ENCODE peak calls at places on chromosomes 12 and 14, in four cellular contexts. D is ovary, C is A549, X is upper lobe of left lung. J is an unnamed sample.

GRCh38 chr14:87457727-87458126 is 535.3 kb downstream of the GALC start:
- DNase-seq in D (no peak), C (no peak), X (no peak), J (no peak)

GRCh38 chr14:52073251-52073650 is 4.4 kb upstream of the NID2 start:
- DNase-seq in D (no peak), C (no peak), X (no peak), J (no peak)

GRCh38 chr14:62599616-62600385 is 445.5 kb downstream of the KCNH5 start:
- DNase-seq in D (no peak), C (no peak), X (no peak), J (no peak)

GRCh38 chr12:23634344-23634743 is 315.1 kb downstream of the SOX5 start:
- DNase-seq in D (no peak), C (no peak), X (no peak), J (no peak)

GRCh38 chr12:109989380-109989779 is 6.8 kb downstream of the GIT2 start:
- DNase-seq in D (no peak), C (no peak), X (no peak), J (no peak)

GRCh38 chr14:61281186-61281676 is at the start of gene TMEM30B:
- DNase-seq in D (no peak), C (no peak), X (peak), J (peak)

GRCh38 chr12:80222261-80222660 is 122.9 kb downstream of the OTOGL start:
- DNase-seq in D (no peak), C (no peak), X (no peak), J (no peak)

GRCh38 chr12:94575024-94575423 is 75.3 kb downstream of the TMCC3 start:
- DNase-seq in D (no peak), C (no peak), X (no peak), J (no peak)

GRCh38 chr14:101193126-101193844 is 289.8 kb upstream of the RTL1 start:
- DNase-seq in D (peak), C (no peak), X (no peak), J (peak)

DNA sequence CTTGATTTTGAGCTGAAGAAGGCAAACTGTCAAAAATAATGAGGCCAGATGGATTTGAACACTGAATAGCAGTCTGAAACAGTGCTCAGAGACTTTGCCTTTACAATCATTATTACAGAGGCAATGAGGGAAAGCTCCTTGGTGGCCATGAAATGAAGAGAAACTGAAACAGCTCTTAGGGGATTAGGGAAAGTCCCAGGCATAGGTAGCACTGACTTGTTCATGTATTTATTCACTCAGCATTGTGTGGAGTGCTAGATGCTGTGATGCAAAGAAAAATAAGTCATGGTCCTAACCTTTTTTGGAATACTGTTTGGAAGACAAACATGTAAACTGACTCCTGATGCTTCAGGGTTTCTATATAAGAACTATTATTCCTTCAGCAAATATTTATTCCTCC is 319.6 kb downstream of the FUT8 start:
- DNase-seq in D (no peak), C (no peak), X (no peak), J (no peak)
- TF ChIP-seq EP300 in D (no peak), C (no peak), X (no peak), J (no peak)

GRCh38 chr14:68140111-68140741 is 320.6 kb downstream of the RAD51B start:
- DNase-seq in D (peak), C (peak), X (no peak), J (peak)
- TF ChIP-seq EP300 in D (peak), C (peak), X (peak), J (peak)

DNA sequence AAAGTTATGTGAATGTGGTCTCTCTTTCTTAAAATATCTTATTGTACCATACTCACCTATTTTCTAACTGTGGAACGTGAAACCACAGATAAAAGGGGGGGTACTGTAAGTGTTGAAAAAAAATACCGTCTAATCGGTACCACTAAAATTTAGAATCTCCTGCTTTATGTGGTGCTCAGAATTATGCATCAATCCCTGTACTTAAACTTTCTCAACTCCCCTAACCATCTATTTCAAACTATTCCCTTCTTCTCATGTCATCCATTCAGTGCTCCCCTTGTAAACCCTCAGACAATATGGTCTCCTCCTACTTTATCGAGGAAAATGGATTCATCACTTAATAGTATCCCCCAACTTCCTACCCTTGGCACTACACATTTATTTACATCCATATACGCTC is 23.7 kb downstream of the DEPDC4 start:
- DNase-seq in D (no peak), C (no peak), X (no peak), J (no peak)
- TF ChIP-seq EP300 in D (no peak), C (no peak), X (no peak), J (no peak)

DNA sequence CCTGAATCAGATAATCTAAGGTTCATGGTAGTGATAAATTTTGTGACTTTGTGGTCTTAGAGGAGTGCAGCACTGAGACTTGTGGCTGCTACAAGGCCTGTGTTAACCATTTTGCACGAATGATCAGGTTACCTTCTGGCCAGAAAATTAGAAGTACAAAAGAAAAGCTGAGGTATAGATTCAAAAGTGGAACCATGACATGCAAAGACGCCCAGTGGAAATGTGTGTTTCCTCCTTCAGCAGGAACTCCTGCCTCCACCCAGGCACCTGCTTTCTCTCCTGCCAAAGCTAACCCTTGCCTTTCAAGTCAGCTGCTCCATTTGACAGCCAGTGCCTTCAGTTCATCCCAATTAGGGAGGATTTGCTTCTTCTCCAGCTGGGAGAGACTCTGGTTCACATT is 10.1 kb downstream of the PDE6H start:
- DNase-seq in D (no peak), C (no peak), X (no peak), J (no peak)
- TF ChIP-seq EP300 in D (no peak), C (no peak), X (no peak), J (no peak)

DNA sequence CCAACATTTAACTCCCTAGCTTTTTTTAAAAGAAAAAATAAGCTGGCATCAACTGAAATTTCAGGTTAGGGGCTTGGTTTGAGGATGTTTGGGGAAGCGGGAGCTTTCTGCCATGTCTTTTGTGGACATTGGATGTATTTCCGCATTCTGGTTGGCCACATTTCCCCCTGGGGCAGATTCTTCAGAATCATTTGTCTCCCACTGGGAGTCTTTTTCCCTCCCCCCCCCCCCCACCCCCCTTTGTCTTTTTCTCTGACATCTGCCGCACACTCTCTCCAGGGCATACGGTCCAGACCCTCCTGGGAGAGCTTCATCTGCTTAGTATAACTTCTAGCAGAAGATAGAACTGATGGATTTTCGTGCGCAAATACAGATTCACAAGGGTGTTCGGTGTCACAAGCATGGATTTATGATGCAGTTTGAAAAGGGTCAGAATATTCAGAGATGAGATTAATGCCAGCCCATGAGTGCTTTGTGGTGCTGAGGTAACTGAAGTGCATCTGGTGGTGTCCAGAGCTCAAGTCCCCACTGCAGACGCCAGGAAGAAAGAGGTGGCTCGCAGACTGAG is 40.2 kb downstream of the ETV6 start:
- DNase-seq in D (no peak), C (no peak), X (no peak), J (no peak)
- TF ChIP-seq EP300 in D (no peak), C (no peak), X (no peak), J (no peak)

GRCh38 chr12:91098942-91099341 is 12.4 kb downstream of the LUM start:
- DNase-seq in D (peak), C (peak), X (no peak), J (no peak)
- TF ChIP-seq EP300 in D (no peak), C (no peak), X (no peak), J (no peak)

GRCh38 chr14:71242237-71242748 is 335.0 kb downstream of the PCNX1 start:
- DNase-seq in D (no peak), C (no peak), X (no peak), J (no peak)
- TF ChIP-seq EP300 in D (no peak), C (no peak), X (no peak), J (no peak)

GRCh38 chr12:111597731-111598636 is 1.1 kb downstream of the ATXN2 start:
- DNase-seq in D (peak), C (peak), X (peak), J (peak)

GRCh38 chr12:111598637-111599458 is at the start of gene ATXN2:
- DNase-seq in D (peak), C (no peak), X (peak), J (peak)

GRCh38 chr12:111596985-111597730 is 2.0 kb downstream of the ATXN2 start:
- DNase-seq in D (peak), C (peak), X (peak), J (peak)

GRCh38 chr12:111600296-111600562 is 1.1 kb upstream of the ATXN2 start:
- DNase-seq in D (no peak), C (no peak), X (no peak), J (no peak)

DNA sequence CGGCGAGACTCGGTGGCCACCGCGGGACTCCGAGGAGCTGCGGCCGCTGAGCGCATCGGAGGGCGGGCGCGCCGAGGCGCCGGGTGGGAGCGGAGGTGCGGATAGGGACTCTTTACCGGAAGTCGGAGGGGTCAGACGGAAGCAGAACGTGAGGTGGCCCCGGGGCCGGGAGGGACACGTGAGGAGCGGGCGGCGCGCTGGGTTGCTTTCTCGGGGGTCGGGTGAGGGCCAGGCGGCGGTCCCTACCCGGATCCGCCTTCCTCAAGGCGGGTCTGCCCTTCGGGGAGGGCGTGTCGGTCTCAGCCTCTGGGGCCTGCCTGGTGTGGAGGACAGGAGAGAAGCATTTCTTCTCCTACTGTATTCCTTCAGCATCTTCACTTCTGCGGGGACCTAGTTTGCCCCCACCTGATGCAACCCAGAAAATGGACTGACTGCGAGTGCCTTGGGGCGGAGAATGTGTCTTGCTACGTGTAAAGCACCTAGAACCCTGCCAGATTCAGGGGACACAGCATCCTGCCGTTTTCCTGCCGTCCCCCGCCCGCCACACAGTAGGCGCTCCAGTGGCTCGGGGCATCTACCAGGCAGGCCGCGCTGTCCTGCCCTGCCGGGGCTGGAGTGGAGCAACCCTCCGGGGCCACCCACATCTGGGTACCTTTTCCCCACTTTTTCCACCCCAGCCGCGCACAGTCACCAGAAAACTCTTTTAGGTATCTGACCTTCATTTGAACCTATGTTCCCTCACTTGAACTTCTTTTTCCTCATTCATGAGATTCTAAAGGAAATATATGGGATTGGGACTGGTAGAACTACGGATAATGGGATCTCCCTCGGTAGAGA is 562 bp upstream of the ATXN2 start:
- DNase-seq in D (peak), C (peak), X (peak), J (peak)
- TF ChIP-seq EP300 in D (no peak), C (peak), X (no peak), J (no peak)

DNA sequence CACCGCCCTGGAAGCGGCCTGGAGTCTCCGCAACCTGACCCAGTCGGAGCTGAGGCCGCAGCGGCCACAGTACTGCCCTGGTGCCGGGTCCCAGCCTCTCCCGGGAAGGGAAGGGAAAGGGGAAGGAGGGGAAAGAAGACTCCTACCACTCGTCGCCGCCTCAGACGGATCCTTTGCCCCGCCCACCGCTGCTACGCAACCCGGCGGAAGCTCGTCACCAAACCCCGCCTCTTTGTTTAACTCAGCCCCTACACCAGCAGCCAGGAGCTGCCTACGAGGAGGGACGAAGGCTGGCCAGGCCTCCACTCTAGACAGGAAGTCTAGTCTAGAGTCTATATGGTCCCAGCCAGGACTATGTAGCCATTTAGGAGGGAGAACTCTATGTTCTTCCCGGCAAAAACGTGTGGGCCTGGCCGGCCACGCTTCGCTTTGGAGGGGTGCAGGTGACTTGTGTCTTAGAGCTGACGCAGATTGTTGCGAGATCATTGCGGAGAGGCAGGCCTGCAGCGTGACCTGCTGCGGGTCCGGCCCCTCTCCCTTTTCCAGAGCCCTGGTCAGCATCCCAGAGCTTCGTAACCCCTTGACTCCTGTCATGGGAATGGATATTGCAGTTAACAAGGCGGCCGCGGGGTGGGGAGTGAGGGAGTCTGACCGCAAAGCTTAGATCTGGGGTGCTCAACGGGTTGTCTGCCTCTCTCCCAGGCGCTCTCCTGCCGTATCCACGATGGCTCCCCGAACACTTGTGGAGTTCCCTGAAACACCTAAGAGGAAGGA is at the start of gene RNF41:
- DNase-seq in D (peak), C (peak), X (peak), J (peak)
- TF ChIP-seq EP300 in D (peak), C (no peak), X (no peak), J (peak)

GRCh38 chr12:41552507-41553047 is 364.5 kb downstream of the PDZRN4 start:
- DNase-seq in D (no peak), C (no peak), X (no peak), J (no peak)

GRCh38 chr12:41545761-41546160 is 357.6 kb downstream of the PDZRN4 start:
- DNase-seq in D (no peak), C (no peak), X (no peak), J (no peak)

GRCh38 chr12:41548926-41549325 is 360.8 kb downstream of the PDZRN4 start:
- DNase-seq in D (no peak), C (no peak), X (no peak), J (no peak)
- TF ChIP-seq EP300 in D (no peak), C (no peak), X (no peak), J (no peak)